ENCODE peak calls at places on chromosomes 16 and 17, in four cellular contexts. One of them, this sample, is unnamed.

GRCh38 chr17:32621612-32622312 is 135.0 kb downstream of the CDK5R1 start:
- DNase-seq in lower lobe of right lung: no peak
- DNase-seq in esophagus squamous epithelium: no peak
- DNase-seq in cardiac muscle cell: no peak
- DNase-seq in this sample: peak; percentile 41

GRCh38 chr17:73646409-73647305 is 2.4 kb upstream of the SDK2 start:
- DNase-seq in lower lobe of right lung: no peak
- DNase-seq in esophagus squamous epithelium: no peak
- DNase-seq in cardiac muscle cell: peak; percentile 4
- DNase-seq in this sample: no peak

GRCh38 chr16:26645629-26646028 is 421.1 kb upstream of the C16orf82 start:
- DNase-seq in lower lobe of right lung: no peak
- DNase-seq in esophagus squamous epithelium: no peak
- DNase-seq in cardiac muscle cell: no peak
- DNase-seq in this sample: peak; percentile 43

GRCh38 chr16:80250376-80250775 is 290.4 kb upstream of the DYNLRB2 start:
- DNase-seq in lower lobe of right lung: no peak
- DNase-seq in esophagus squamous epithelium: no peak
- DNase-seq in cardiac muscle cell: no peak
- DNase-seq in this sample: no peak

GRCh38 chr17:70190959-70191805 is 21.9 kb downstream of the KCNJ2 start:
- DNase-seq in lower lobe of right lung: no peak
- DNase-seq in esophagus squamous epithelium: no peak
- DNase-seq in cardiac muscle cell: no peak
- DNase-seq in this sample: no peak

GRCh38 chr16:79776243-79776884 is 175.8 kb upstream of the MAF start:
- DNase-seq in lower lobe of right lung: peak; percentile 46
- DNase-seq in esophagus squamous epithelium: no peak
- DNase-seq in cardiac muscle cell: peak; percentile 55
- DNase-seq in this sample: no peak

GRCh38 chr17:14845562-14846335 is 419.4 kb downstream of the PMP22 start:
- DNase-seq in lower lobe of right lung: no peak
- DNase-seq in esophagus squamous epithelium: no peak
- DNase-seq in cardiac muscle cell: peak; percentile 36
- DNase-seq in this sample: no peak

GRCh38 chr17:7930841-7931631 is 710 bp downstream of the TRAPPC1 start:
- DNase-seq in lower lobe of right lung: no peak
- DNase-seq in esophagus squamous epithelium: no peak
- DNase-seq in cardiac muscle cell: no peak
- DNase-seq in this sample: no peak

GRCh38 chr16:22235839-22236745 is 30.0 kb downstream of the EEF2K start:
- DNase-seq in lower lobe of right lung: no peak
- DNase-seq in esophagus squamous epithelium: no peak
- DNase-seq in cardiac muscle cell: peak; percentile 48
- DNase-seq in this sample: no peak

GRCh38 chr17:82021728-82022309 is 859 bp downstream of the CENPX start:
- DNase-seq in lower lobe of right lung: no peak
- DNase-seq in esophagus squamous epithelium: no peak
- DNase-seq in cardiac muscle cell: no peak
- DNase-seq in this sample: no peak

GRCh38 chr16:11916524-11917285 is 949 bp upstream of the GSPT1 start:
- DNase-seq in lower lobe of right lung: no peak
- DNase-seq in esophagus squamous epithelium: no peak
- DNase-seq in cardiac muscle cell: peak; percentile 12
- DNase-seq in this sample: no peak

GRCh38 chr17:33292981-33293867 is at the start of gene ASIC2:
- DNase-seq in lower lobe of right lung: no peak
- DNase-seq in esophagus squamous epithelium: no peak
- DNase-seq in cardiac muscle cell: no peak
- DNase-seq in this sample: no peak

GRCh38 chr16:11621920-11622651 is 35.4 kb upstream of the LITAF start:
- DNase-seq in lower lobe of right lung: no peak
- DNase-seq in esophagus squamous epithelium: no peak
- DNase-seq in cardiac muscle cell: no peak
- DNase-seq in this sample: no peak

GRCh38 chr17:62716834-62717588 is 89.5 kb downstream of the MRC2 start:
- DNase-seq in lower lobe of right lung: no peak
- DNase-seq in esophagus squamous epithelium: no peak
- DNase-seq in cardiac muscle cell: no peak
- DNase-seq in this sample: no peak

GRCh38 chr16:85208181-85208580 is 95.9 kb upstream of the CIBAR2 start:
- DNase-seq in lower lobe of right lung: no peak
- DNase-seq in esophagus squamous epithelium: no peak
- DNase-seq in cardiac muscle cell: no peak
- DNase-seq in this sample: no peak

GRCh38 chr17:78324391-78325075 is 35.3 kb downstream of the SOCS3 start:
- DNase-seq in lower lobe of right lung: peak; percentile 81
- DNase-seq in esophagus squamous epithelium: no peak
- DNase-seq in cardiac muscle cell: peak; percentile 96
- DNase-seq in this sample: no peak

GRCh38 chr16:89034573-89034961 is 57.6 kb upstream of the CBFA2T3 start:
- DNase-seq in lower lobe of right lung: peak; percentile 37
- DNase-seq in esophagus squamous epithelium: no peak
- DNase-seq in cardiac muscle cell: no peak
- DNase-seq in this sample: no peak

GRCh38 chr16:11557811-11558210 is 28.9 kb downstream of the LITAF start:
- DNase-seq in lower lobe of right lung: no peak
- DNase-seq in esophagus squamous epithelium: no peak
- DNase-seq in cardiac muscle cell: no peak
- DNase-seq in this sample: no peak

GRCh38 chr17:40510328-40510648 is 8.9 kb upstream of the TNS4 start:
- DNase-seq in lower lobe of right lung: no peak
- DNase-seq in esophagus squamous epithelium: no peak
- DNase-seq in cardiac muscle cell: no peak
- DNase-seq in this sample: no peak

GRCh38 chr17:40511136-40511535 is 9.7 kb upstream of the TNS4 start:
- DNase-seq in lower lobe of right lung: no peak
- DNase-seq in esophagus squamous epithelium: no peak
- DNase-seq in cardiac muscle cell: no peak
- DNase-seq in this sample: no peak

GRCh38 chr17:40514013-40514875 is 12.8 kb upstream of the TNS4 start:
- DNase-seq in lower lobe of right lung: no peak
- DNase-seq in esophagus squamous epithelium: no peak
- DNase-seq in cardiac muscle cell: no peak
- DNase-seq in this sample: no peak

GRCh38 chr17:40511667-40512221 is 10.3 kb upstream of the TNS4 start:
- DNase-seq in lower lobe of right lung: no peak
- DNase-seq in esophagus squamous epithelium: no peak
- DNase-seq in cardiac muscle cell: no peak
- DNase-seq in this sample: no peak

GRCh38 chr17:40509626-40510327 is 8.4 kb upstream of the TNS4 start:
- DNase-seq in lower lobe of right lung: no peak
- DNase-seq in esophagus squamous epithelium: no peak
- DNase-seq in cardiac muscle cell: no peak
- DNase-seq in this sample: no peak
- H3K27ac ChIP-seq in lower lobe of right lung: no peak overlapping the region
- H3K27ac ChIP-seq in esophagus squamous epithelium: peak overlapping the region; percentile 51
- H3K27ac ChIP-seq in cardiac muscle cell: no peak overlapping the region
- H3K27ac ChIP-seq in this sample: no peak overlapping the region

GRCh38 chr17:77125432-77125901 is 15.3 kb upstream of the SEC14L1 start:
- DNase-seq in lower lobe of right lung: no peak
- DNase-seq in esophagus squamous epithelium: no peak
- DNase-seq in cardiac muscle cell: peak; percentile 75
- DNase-seq in this sample: no peak

GRCh38 chr17:77126519-77126918 is 14.2 kb upstream of the SEC14L1 start:
- DNase-seq in lower lobe of right lung: no peak
- DNase-seq in esophagus squamous epithelium: no peak
- DNase-seq in cardiac muscle cell: no peak
- DNase-seq in this sample: no peak

GRCh38 chr17:77128895-77129567 is 11.7 kb upstream of the SEC14L1 start:
- DNase-seq in lower lobe of right lung: no peak
- DNase-seq in esophagus squamous epithelium: no peak
- DNase-seq in cardiac muscle cell: peak; percentile 69
- DNase-seq in this sample: no peak

GRCh38 chr17:77129568-77130301 is 11.0 kb upstream of the SEC14L1 start:
- DNase-seq in lower lobe of right lung: no peak
- DNase-seq in esophagus squamous epithelium: no peak
- DNase-seq in cardiac muscle cell: peak; percentile 41
- DNase-seq in this sample: no peak

DNA sequence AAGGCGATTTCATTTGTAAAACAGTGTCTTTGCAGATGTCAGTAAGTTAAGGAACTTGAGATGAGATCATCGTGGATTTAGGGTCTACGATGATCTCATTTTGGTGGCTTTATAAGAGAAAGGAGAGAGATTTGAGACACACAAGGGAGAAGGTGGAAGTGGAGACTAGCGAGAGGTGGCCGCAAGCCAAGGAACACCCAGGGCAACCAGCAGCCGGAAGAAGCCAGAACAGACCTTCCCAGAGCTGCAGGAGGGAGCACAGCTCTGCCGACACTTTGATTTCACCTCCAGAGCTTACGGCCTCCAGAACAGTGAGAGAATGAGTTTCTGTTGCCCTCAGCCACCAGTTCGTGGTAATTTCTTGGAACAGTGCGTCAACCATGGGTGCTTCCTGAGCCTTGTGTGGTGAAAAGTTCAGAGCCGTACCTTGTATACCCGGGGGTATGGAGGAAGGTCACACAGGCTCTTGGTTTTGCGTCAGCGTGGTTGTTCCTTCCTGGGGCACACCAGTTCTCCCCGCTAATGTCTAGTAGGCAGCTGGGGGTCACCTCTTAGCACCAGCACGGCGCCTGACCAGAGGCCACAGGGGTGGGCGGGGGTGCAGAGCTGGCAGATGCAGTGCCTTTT is 12.9 kb upstream of the SEC14L1 start:
- DNase-seq in lower lobe of right lung: peak; percentile 84
- DNase-seq in esophagus squamous epithelium: no peak
- DNase-seq in cardiac muscle cell: peak; percentile 59
- DNase-seq in this sample: no peak
- H3K4me1 ChIP-seq in lower lobe of right lung: peaks cover 60% of the 10 kb centered on the region
- H3K4me1 ChIP-seq in esophagus squamous epithelium: peaks cover 82% of the 10 kb centered on the region
- H3K4me1 ChIP-seq in cardiac muscle cell: no peaks in the 10 kb centered on the region
- H3K4me1 ChIP-seq in this sample: no peaks in the 10 kb centered on the region

GRCh38 chr17:48792033-48792798 is 24.8 kb downstream of the TTLL6 start:
- DNase-seq in lower lobe of right lung: no peak
- DNase-seq in esophagus squamous epithelium: no peak
- DNase-seq in cardiac muscle cell: no peak
- DNase-seq in this sample: no peak
- H3K27me3 ChIP-seq in lower lobe of right lung: peaks cover 8% of the 10 kb centered on the region
- H3K27me3 ChIP-seq in esophagus squamous epithelium: no peaks in the 10 kb centered on the region
- H3K27me3 ChIP-seq in cardiac muscle cell: peaks cover 67% of the 10 kb centered on the region
- H3K27me3 ChIP-seq in this sample: no peaks in the 10 kb centered on the region

GRCh38 chr17:80836658-80836965 is 155.0 kb upstream of the CHMP6 start:
- DNase-seq in lower lobe of right lung: no peak
- DNase-seq in esophagus squamous epithelium: no peak
- DNase-seq in cardiac muscle cell: no peak
- DNase-seq in this sample: no peak
- H3K27ac ChIP-seq in lower lobe of right lung: no peak overlapping the region
- H3K27ac ChIP-seq in esophagus squamous epithelium: no peak overlapping the region
- H3K27ac ChIP-seq in cardiac muscle cell: no peak overlapping the region
- H3K27ac ChIP-seq in this sample: no peak overlapping the region

GRCh38 chr16:28204211-28204610 is 7.6 kb downstream of the XPO6 start:
- DNase-seq in lower lobe of right lung: no peak
- DNase-seq in esophagus squamous epithelium: no peak
- DNase-seq in cardiac muscle cell: no peak
- DNase-seq in this sample: no peak
- H3K4me1 ChIP-seq in lower lobe of right lung: peaks cover 11% of the 10 kb centered on the region
- H3K4me1 ChIP-seq in esophagus squamous epithelium: peaks cover 43% of the 10 kb centered on the region
- H3K4me1 ChIP-seq in cardiac muscle cell: peaks cover 11% of the 10 kb centered on the region
- H3K4me1 ChIP-seq in this sample: no peaks in the 10 kb centered on the region

This sample was measured in iPS DF 6.9.